ENCODE peak calls at places on chromosome 6, in nine cellular contexts. E, A, O, W, I, P, U, J and Y are unnamed samples.

GRCh38 chr6:24883618-24884017 is 52.1 kb downstream of the RIPOR2 start:
- DNase-seq in W (no peak), A (peak), U (peak), E (no peak), P (no peak), J (no peak), O (peak), I (peak), Y (peak)

GRCh38 chr6:157443066-157443800 is 62.2 kb downstream of the ZDHHC14 start:
- DNase-seq in I (peak), J (no peak), U (peak), W (no peak), E (no peak), A (peak), P (no peak), O (peak), Y (peak)

GRCh38 chr6:6725120-6725833 is 136.8 kb downstream of the LY86 start:
- DNase-seq in J (no peak), E (no peak), W (peak), O (no peak), P (no peak), A (no peak), I (no peak), U (no peak), Y (no peak)

GRCh38 chr6:26272171-26272631 is 92.8 kb upstream of the BTN3A2 start:
- DNase-seq in U (no peak), J (peak), A (peak), I (no peak), P (peak), W (peak), E (no peak), O (no peak), Y (no peak)

GRCh38 chr6:150336299-150336698 is 32.5 kb upstream of the IYD start:
- DNase-seq in U (no peak), W (peak), I (peak), A (no peak), J (no peak), P (no peak), E (no peak), O (no peak), Y (peak)

GRCh38 chr6:54981276-54981609 is 134.7 kb downstream of the FAM83B start:
- DNase-seq in I (no peak), O (no peak), U (no peak), J (no peak), W (no peak), A (no peak), E (no peak), P (no peak), Y (no peak)

GRCh38 chr6:158999154-158999668 is 791 bp downstream of the RSPH3 start:
- DNase-seq in W (no peak), A (peak), J (no peak), E (no peak), U (peak), P (no peak), O (no peak), I (peak), Y (no peak)

GRCh38 chr6:115896538-115897129 is 164.1 kb downstream of the FRK start:
- DNase-seq in I (peak), W (peak), U (peak), O (peak), P (no peak), J (peak), E (peak), A (peak), Y (peak)

GRCh38 chr6:157144861-157145260 is 178.5 kb downstream of the TMEM242 start:
- DNase-seq in O (no peak), U (no peak), I (no peak), E (no peak), J (no peak), W (no peak), A (peak), P (no peak), Y (no peak)

GRCh38 chr6:164097557-164098398 is 683.3 kb downstream of the QKI start:
- DNase-seq in E (no peak), A (peak), I (peak), U (peak), O (no peak), P (no peak), J (no peak), W (peak), Y (peak)

GRCh38 chr6:1610497-1611321 is 994 bp downstream of the FOXC1 start:
- DNase-seq in U (peak), E (no peak), P (no peak), I (peak), O (no peak), A (no peak), J (peak), W (peak), Y (no peak)

GRCh38 chr6:548517-548916 is 108.4 kb downstream of the HUS1B start:
- DNase-seq in U (no peak), I (no peak), W (no peak), P (no peak), E (no peak), J (no peak), O (no peak), A (no peak), Y (no peak)

GRCh38 chr6:130366011-130366963 is at the start of gene TMEM200A:
- DNase-seq in A (peak), E (peak), U (peak), P (no peak), I (peak), J (peak), W (peak), O (no peak), Y (peak)
- TF ChIP-seq CTCF in A (peak), E (no peak), U (peak), P (peak), I (peak), J (no peak), W (peak), O (peak), Y (no peak)

GRCh38 chr6:43308101-43308989 is at the start of gene CRIP3:
- DNase-seq in W (peak), P (peak), I (no peak), J (peak), U (peak), O (no peak), E (no peak), A (no peak), Y (peak)
- TF ChIP-seq CTCF in W (peak), P (peak), I (peak), J (peak), U (peak), O (no peak), E (no peak), A (peak), Y (peak)

DNA sequence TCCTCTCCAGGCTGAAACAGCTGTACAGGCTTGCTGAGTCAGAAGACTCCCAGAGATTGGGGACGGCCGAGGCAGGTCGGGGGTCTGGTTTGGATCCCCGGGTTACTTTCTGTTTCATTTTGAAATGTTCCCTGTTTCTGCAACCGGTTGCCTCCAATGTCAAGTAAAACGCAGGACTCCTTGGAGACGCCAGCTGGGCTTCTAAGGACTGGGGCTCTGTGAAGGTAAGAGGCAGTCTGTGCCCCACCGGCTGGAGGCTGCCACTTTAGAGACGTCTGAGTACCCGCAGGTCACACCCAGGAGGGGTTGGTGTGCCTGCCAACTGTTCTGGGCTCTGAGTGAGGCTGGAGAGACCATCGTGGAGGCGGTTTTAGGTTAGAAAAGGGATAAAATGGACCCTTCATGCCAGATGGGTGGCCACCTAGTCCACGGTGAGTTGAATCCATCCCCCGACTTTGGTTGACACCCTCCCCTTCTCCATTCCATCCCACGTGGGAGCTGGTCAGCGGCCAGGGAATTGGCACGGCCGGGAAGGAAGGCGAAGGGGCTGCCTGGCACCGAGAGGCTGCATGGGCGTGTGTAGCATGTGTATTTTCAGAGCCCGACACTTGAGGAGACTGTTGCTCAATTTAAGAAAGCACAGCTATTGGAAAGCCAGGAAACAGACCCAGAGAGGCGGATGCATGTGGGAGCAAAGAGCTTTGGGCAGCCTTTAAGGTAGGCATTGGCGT is 240.9 kb downstream of the PHACTR1 start:
- DNase-seq in J (no peak), E (peak), I (peak), W (peak), P (no peak), U (peak), A (peak), O (no peak), Y (peak)
- TF ChIP-seq CTCF in J (no peak), E (no peak), I (no peak), W (no peak), P (no peak), U (no peak), A (no peak), O (no peak), Y (no peak)

DNA sequence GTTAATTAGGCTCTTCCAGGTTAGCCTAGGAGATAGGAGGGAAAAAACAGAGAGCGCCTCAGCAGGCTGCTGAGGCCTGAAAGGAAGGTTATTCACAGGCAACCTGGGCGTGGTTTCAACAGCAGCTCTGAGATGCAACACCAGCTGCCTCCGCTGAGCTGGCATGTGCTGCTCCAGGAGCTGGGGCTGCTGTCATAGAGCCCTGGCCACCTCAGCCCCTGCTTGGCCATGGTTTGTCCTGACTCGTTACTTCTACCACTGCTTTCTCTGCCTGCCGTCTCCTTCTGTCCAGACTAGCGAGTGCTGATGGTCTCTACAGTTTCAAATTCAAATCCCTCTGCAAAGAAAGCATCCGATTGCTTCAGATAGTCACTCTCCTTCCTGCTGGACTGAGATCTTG is 32.5 kb upstream of the RPP40 start:
- DNase-seq in I (peak), E (no peak), A (peak), O (no peak), J (peak), U (peak), W (peak), P (no peak), Y (peak)
- TF ChIP-seq CTCF in I (no peak), E (no peak), A (no peak), O (peak), J (no peak), U (peak), W (peak), P (peak), Y (no peak)

GRCh38 chr6:5115168-5115567 is 30.0 kb downstream of the PPP1R3G start:
- DNase-seq in J (no peak), P (no peak), E (peak), U (peak), O (no peak), I (peak), W (no peak), A (peak), Y (peak)
- TF ChIP-seq CTCF in J (no peak), P (peak), E (no peak), U (peak), O (peak), I (peak), W (peak), A (peak), Y (peak)

GRCh38 chr6:28983838-28984237 is 21.3 kb downstream of the ZNF311 start:
- DNase-seq in I (no peak), P (no peak), W (no peak), E (no peak), O (no peak), A (no peak), J (no peak), U (no peak), Y (no peak)

GRCh38 chr6:28985396-28986164 is 19.5 kb downstream of the ZNF311 start:
- DNase-seq in U (peak), J (peak), W (peak), O (peak), I (peak), P (peak), A (peak), E (peak), Y (peak)

GRCh38 chr6:28988536-28989415 is 16.3 kb downstream of the ZNF311 start:
- DNase-seq in W (peak), U (peak), A (peak), I (peak), O (no peak), J (peak), E (peak), P (peak), Y (peak)
- TF ChIP-seq CTCF in W (peak), U (peak), A (peak), I (peak), O (peak), J (peak), E (no peak), P (peak), Y (peak)

DNA sequence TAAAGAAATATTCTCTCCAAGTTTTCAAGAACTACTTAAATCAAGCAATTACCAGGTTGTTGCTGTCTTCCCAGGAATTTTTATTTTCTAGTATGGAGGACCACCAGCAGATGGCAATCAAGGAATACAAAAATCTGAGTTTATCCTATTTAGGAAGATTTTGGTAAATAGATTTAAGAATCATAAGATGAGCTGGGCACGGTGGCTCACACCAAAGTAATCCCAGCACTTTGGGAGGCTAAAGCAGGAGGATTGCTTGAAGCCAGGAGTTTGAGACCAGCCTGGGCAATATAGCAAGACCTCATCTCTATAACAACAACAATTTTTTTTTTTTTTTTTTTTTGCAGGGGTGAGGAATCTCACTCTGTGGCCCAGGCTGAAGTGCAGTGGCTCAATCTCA is 19.3 kb upstream of the SEC63 start:
- DNase-seq in P (no peak), U (peak), W (peak), E (no peak), O (no peak), A (peak), J (no peak), I (peak), Y (peak)
- TF ChIP-seq CTCF in P (peak), U (peak), W (peak), E (peak), O (peak), A (peak), J (peak), I (peak), Y (peak)

DNA sequence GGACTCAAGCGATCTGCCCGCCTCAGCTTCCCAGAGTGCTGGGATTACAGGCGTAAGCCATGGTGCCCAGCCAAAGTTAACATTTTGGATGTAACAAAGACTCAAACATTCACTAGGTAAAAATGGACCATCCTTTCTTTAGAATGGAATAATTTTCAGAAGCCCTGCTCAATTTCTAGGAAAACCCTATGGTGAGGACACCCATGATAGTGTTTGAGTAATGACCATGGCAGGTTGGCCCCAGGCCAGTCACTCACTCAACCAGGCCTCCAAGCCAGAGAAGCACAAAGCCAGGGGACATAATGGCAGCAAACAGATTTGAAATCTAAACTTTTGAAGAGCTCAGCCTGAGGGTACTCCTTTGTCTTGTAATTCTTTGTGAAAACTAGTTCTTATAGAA is 59.9 kb upstream of the GPR6 start:
- DNase-seq in J (no peak), O (no peak), A (no peak), U (no peak), W (no peak), E (no peak), I (no peak), P (no peak), Y (no peak)
- TF ChIP-seq CTCF in J (no peak), O (no peak), A (no peak), U (no peak), W (no peak), E (no peak), I (no peak), P (no peak), Y (no peak)

GRCh38 chr6:152727507-152727906 is 23.1 kb upstream of the VIP start:
- DNase-seq in A (no peak), E (no peak), P (no peak), W (peak), U (no peak), I (no peak), O (no peak), J (peak), Y (no peak)
- TF ChIP-seq CTCF in A (no peak), E (no peak), P (no peak), W (peak), U (no peak), I (no peak), O (no peak), J (peak), Y (no peak)